ENCODE peak calls at places on chromosomes 12 and 14, in nine cellular contexts. Y is colonic mucosa; J is AG04449; U is GM04503; O is activated CD4-positive, alpha-beta T cell treated with anti-CD3 and anti-CD28 coated beads, Interleukin-2, amount 50 U/mL, for 1 hour; N is stomach; C is T-helper 17 cell; B is ureter; A is uterus. K is an unnamed sample.

GRCh38 chr12:49762468-49762847 is 21.1 kb downstream of the TMBIM6 start:
- DNase-seq in N (no peak), Y (no peak), A (no peak), U (no peak), B (no peak), J (no peak), O (no peak), C (no peak), K (no peak)

GRCh38 chr12:98736352-98737326 is 91.5 kb downstream of the APAF1 start:
- DNase-seq in U (no peak), C (no peak), B (no peak), J (no peak), A (no peak), N (no peak), O (no peak), Y (no peak), K (no peak)

GRCh38 chr14:78074546-78074945 is 95.6 kb upstream of the NRXN3 start:
- DNase-seq in N (no peak), O (no peak), B (no peak), U (no peak), A (no peak), C (no peak), Y (no peak), J (no peak), K (no peak)

GRCh38 chr12:80681287-80681686 is 26.1 kb upstream of the MYF6 start:
- DNase-seq in N (no peak), Y (no peak), A (no peak), J (no peak), O (no peak), C (no peak), U (no peak), B (no peak), K (no peak)

GRCh38 chr12:112906712-112907414 is at the start of gene OAS1:
- DNase-seq in N (peak; percentile 35), A (peak; percentile 19), U (peak; percentile 10), C (no peak), Y (peak; percentile 84), J (no peak), O (no peak), B (peak; percentile 62), K (no peak)

GRCh38 chr12:28129031-28129430 is 61.2 kb upstream of the CCDC91 start:
- DNase-seq in N (no peak), O (no peak), U (no peak), A (no peak), J (no peak), B (no peak), Y (no peak), C (no peak), K (no peak)

GRCh38 chr14:101196051-101196450 is 292.5 kb upstream of the RTL1 start:
- DNase-seq in B (peak; percentile 32), O (no peak), U (no peak), N (peak; percentile 11), A (no peak), C (no peak), Y (no peak), J (no peak), K (no peak)

GRCh38 chr12:48454675-48455074 is 17.7 kb upstream of the ANP32D start:
- DNase-seq in U (no peak), B (no peak), J (no peak), O (no peak), N (no peak), C (no peak), A (no peak), Y (no peak), K (no peak)

GRCh38 chr12:11753151-11753501 is 103.7 kb downstream of the ETV6 start:
- DNase-seq in A (no peak), J (no peak), C (no peak), N (no peak), Y (no peak), O (no peak), B (no peak), U (no peak), K (no peak)

K was measured in T-helper 22 cell.